ENCODE peak calls at places on chromosomes 1 and 21, in five cellular contexts. N is endothelial cell, H is thoracic aorta, P is heart right ventricle, J is AG04449. U is an unnamed sample.

GRCh38 chr21:42047821-42048613 is 23.1 kb upstream of the UMODL1 start:
- DNase-seq in J (peak; percentile 96), P (peak; percentile 56), H (peak; percentile 82), N (no peak), U (peak; percentile 95)

GRCh38 chr21:44582055-44582454 is 1.7 kb upstream of the KRTAP10-5 start:
- DNase-seq in H (no peak), J (no peak), N (no peak), P (no peak), U (no peak)

GRCh38 chr1:156608036-156608674 is 6.9 kb upstream of the GPATCH4 start:
- DNase-seq in H (no peak), J (no peak), P (peak; percentile 70), N (peak; percentile 66), U (peak; percentile 34)

GRCh38 chr1:168261390-168261789 is 19.3 kb upstream of the TBX19 start:
- DNase-seq in J (peak; percentile 51), P (no peak), H (no peak), N (no peak), U (peak; percentile 45)

GRCh38 chr1:3639397-3639911 is 10.4 kb downstream of the WRAP73 start:
- DNase-seq in N (no peak), H (no peak), J (no peak), P (no peak), U (no peak)

GRCh38 chr1:89001510-89001909 is 9.1 kb upstream of the KYAT3 start:
- DNase-seq in J (no peak), N (no peak), P (no peak), H (no peak), U (no peak)

GRCh38 chr1:1598051-1598719 is 1.8 kb downstream of the FNDC10 start:
- DNase-seq in P (no peak), H (no peak), N (no peak), J (no peak), U (no peak)

GRCh38 chr1:208183977-208184901 is 59.9 kb downstream of the PLXNA2 start:
- DNase-seq in H (peak; percentile 33), P (no peak), N (no peak), J (peak; percentile 85), U (peak; percentile 92)

GRCh38 chr1:211285196-211285595 is 26.0 kb downstream of the RCOR3 start:
- DNase-seq in H (no peak), P (no peak), N (no peak), J (no peak), U (peak; percentile 24)

GRCh38 chr1:171636141-171636540 is 14.1 kb downstream of the MYOCOS start:
- DNase-seq in H (no peak), J (no peak), P (no peak), N (peak; percentile 11), U (no peak)

GRCh38 chr1:5833911-5834310 is 158.3 kb downstream of the NPHP4 start:
- DNase-seq in P (no peak), H (no peak), N (no peak), J (no peak), U (no peak)

GRCh38 chr1:29895201-29895600 is 658.9 kb downstream of the PTPRU start:
- DNase-seq in N (no peak), H (no peak), P (no peak), J (no peak), U (no peak)

GRCh38 chr1:84888753-84889152 is 4.3 kb downstream of the LPAR3 start:
- DNase-seq in J (no peak), H (no peak), P (no peak), N (no peak), U (no peak)

GRCh38 chr1:232533328-232533727 is 96.6 kb downstream of the SIPA1L2 start:
- DNase-seq in N (no peak), H (no peak), J (no peak), P (no peak), U (no peak)

DNA sequence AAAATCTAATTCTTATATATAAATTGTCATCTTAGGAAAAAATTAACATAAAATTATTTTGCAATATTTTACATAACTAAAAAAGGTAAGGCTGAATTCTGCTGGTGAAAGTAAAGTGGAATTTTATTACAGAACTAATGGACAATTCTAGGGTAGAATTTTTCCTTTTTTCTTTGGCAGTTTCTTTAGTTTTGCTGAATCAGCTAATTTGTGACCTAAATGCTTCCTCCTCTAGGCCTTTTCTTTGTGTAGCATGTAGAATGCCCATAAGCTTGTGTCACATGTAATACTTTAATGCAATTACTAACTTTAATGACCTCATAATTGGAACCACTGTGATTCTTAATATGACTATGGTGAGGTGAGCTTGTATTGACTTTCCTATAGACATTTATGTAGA is 1378.4 kb upstream of the ADGRL4 start:
- DNase-seq in H (no peak), J (no peak), N (no peak), P (no peak), U (no peak)
- TF ChIP-seq CTCF in H (no peak), J (no peak), N (no peak), P (no peak), U (no peak)

GRCh38 chr1:157960773-157961172 is 32.7 kb upstream of the KIRREL1 start:
- DNase-seq in N (no peak), P (no peak), J (no peak), H (no peak), U (no peak)
- TF ChIP-seq CTCF in N (no peak), P (no peak), J (no peak), H (no peak), U (no peak)

GRCh38 chr1:37161171-37161570 is 126.9 kb upstream of the GRIK3 start:
- DNase-seq in H (no peak), J (no peak), N (no peak), P (no peak), U (no peak)

GRCh38 chr1:37157634-37158033 is 123.3 kb upstream of the GRIK3 start:
- DNase-seq in N (no peak), P (no peak), J (no peak), H (no peak), U (no peak)

GRCh38 chr1:37159102-37159501 is 124.8 kb upstream of the GRIK3 start:
- DNase-seq in J (no peak), P (no peak), H (no peak), N (no peak), U (no peak)

GRCh38 chr1:37156646-37157045 is 122.3 kb upstream of the GRIK3 start:
- DNase-seq in N (no peak), H (no peak), J (no peak), P (no peak), U (no peak)

GRCh38 chr1:37158113-37158749 is 123.9 kb upstream of the GRIK3 start:
- DNase-seq in J (no peak), N (no peak), H (no peak), P (no peak), U (no peak)
- TF ChIP-seq CTCF in J (no peak), N (no peak), H (no peak), P (no peak), U (no peak)

DNA sequence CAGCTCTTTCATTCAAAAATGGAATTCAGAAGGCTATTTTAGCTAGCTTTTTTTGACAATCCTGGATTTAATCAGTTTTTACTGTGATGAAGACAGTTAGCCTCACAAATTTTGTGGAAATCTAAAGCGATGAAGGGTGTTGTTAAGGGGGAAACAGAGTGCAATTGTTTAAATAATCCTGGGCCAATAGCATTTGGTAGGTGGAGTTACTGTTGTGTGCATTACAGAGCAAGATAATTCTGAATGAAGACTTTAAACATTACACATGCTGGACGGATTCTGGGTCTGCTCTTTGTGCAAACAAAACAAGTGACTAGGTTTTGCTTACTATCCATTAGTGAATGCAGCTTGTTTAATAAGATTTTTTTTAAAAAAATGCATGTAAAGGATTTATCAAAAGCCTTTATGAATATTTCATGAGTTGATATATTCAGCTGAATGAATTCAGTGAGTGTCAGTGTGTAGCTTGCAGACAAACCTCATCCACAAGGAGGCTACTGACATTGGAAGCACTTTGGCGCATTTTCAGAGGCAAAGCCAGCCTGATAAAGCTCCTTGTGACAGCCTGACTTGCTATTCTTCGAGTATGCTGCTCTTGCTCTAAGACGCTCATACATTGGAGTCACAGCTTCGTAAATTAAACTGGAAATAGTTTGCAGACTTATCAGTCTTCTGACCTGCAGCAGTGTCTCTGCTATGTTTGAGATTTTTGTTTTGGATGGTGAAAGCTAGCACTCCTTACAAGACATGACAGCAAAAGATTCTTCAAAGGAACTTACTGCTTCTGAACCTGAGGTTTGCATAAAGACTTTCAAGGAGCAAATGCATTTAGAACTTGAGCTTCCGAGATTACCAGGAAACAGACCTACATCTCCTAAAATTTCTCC is 199.7 kb downstream of the PDE4B start:
- DNase-seq in N (no peak), H (no peak), P (no peak), J (no peak), U (no peak)
- TF ChIP-seq CTCF in N (no peak), H (no peak), P (no peak), J (no peak), U (no peak)

DNA sequence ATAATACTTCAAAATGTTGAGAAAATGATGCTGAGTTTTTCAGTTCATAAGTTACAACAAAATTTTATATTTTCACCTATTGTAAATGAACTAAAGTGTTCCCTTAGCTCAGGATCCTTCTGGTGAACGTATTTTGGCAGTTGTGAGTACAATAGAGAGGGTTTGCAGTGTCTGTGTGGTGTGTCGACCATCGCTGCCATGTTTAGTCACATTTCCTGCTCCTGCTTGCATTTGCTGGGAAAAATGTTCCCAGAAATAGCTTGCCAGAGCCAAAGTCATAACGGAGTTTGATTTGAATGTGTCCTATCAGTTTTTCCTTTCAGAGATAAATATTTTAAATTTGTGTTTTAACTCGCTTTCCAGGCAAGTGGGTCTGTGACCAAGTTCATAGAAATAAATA is 117.1 kb upstream of the COL6A1 start:
- DNase-seq in H (no peak), J (no peak), N (no peak), P (no peak), U (no peak)
- TF ChIP-seq CTCF in H (no peak), J (no peak), N (no peak), P (no peak), U (no peak)

GRCh38 chr1:161226320-161226711 is 456 bp downstream of the TOMM40L start:
- DNase-seq in P (no peak), N (no peak), H (no peak), J (no peak), U (no peak)

GRCh38 chr1:161227196-161227871 is 1.5 kb downstream of the TOMM40L start:
- DNase-seq in H (no peak), P (peak; percentile 90), J (peak; percentile 23), N (peak; percentile 81), U (peak; percentile 28)

GRCh38 chr1:161225178-161225533 is 704 bp upstream of the TOMM40L start:
- DNase-seq in J (no peak), H (no peak), N (no peak), P (no peak), U (no peak)

GRCh38 chr1:161226759-161227158 is 899 bp downstream of the TOMM40L start:
- DNase-seq in N (no peak), J (no peak), H (no peak), P (no peak), U (no peak)

GRCh38 chr1:161225534-161226319 is at the start of gene TOMM40L:
- DNase-seq in H (peak; percentile 68), J (peak; percentile 99), P (peak; percentile 95), N (peak; percentile 81), U (peak; percentile 100)
- TF ChIP-seq CTCF in H (no peak), J (peak; percentile 77), P (peak; percentile 55), N (peak; percentile 21), U (peak; percentile 72)

GRCh38 chr1:98049370-98050115 is 128.7 kb upstream of the DPYD start:
- DNase-seq in J (no peak), H (no peak), N (no peak), P (no peak), U (no peak)

GRCh38 chr1:98053471-98054366 is 132.9 kb upstream of the DPYD start:
- DNase-seq in P (peak; percentile 18), J (no peak), H (no peak), N (peak; percentile 83), U (no peak)

GRCh38 chr1:98048234-98048633 is 127.4 kb upstream of the DPYD start:
- DNase-seq in H (no peak), P (peak; percentile 76), N (peak; percentile 89), J (peak; percentile 69), U (peak; percentile 71)

GRCh38 chr1:98054367-98054701 is 133.5 kb upstream of the DPYD start:
- DNase-seq in H (no peak), P (no peak), N (no peak), J (no peak), U (no peak)

GRCh38 chr1:98051065-98051675 is 130.3 kb upstream of the DPYD start:
- DNase-seq in N (peak; percentile 78), H (no peak), J (no peak), P (peak; percentile 50), U (no peak)
- TF ChIP-seq CTCF in N (peak; percentile 87), H (peak; percentile 49), J (peak; percentile 85), P (peak; percentile 79), U (peak; percentile 89)

U was measured in AG09309.